ENCODE peak calls at places on chromosomes 6 and 20, in four cellular contexts. One of them, this sample, is unnamed.

GRCh38 chr6:170057034-170057734 is 233.7 kb downstream of the DLL1 start:
- DNase-seq in GM12878: no peak
- DNase-seq in HepG2: no peak
- DNase-seq in H1: no peak
- DNase-seq in this sample: no peak

GRCh38 chr6:157982297-157982579 is 575 bp downstream of the SYNJ2 start:
- DNase-seq in HepG2: peak; percentile 62
- DNase-seq in GM12878: no peak
- DNase-seq in H1: no peak
- DNase-seq in this sample: no peak

GRCh38 chr20:34558320-34559202 is at the start of gene MAP1LC3A:
- DNase-seq in H1: peak; percentile 46
- DNase-seq in GM12878: no peak
- DNase-seq in HepG2: no peak
- DNase-seq in this sample: peak; percentile 66

GRCh38 chr6:116256694-116257093 is 2.8 kb upstream of the TSPYL4 start:
- DNase-seq in H1: no peak
- DNase-seq in HepG2: no peak
- DNase-seq in GM12878: no peak
- DNase-seq in this sample: no peak

GRCh38 chr6:132298344-132298949 is 102.8 kb downstream of the MOXD1 start:
- DNase-seq in H1: no peak
- DNase-seq in GM12878: no peak
- DNase-seq in HepG2: peak; percentile 58
- DNase-seq in this sample: peak; percentile 36

GRCh38 chr6:78483141-78483540 is 384.2 kb upstream of the IRAK1BP1 start:
- DNase-seq in GM12878: no peak
- DNase-seq in H1: no peak
- DNase-seq in HepG2: no peak
- DNase-seq in this sample: no peak

GRCh38 chr6:158559895-158560786 is at the start of gene TMEM181:
- DNase-seq in H1: no peak
- DNase-seq in HepG2: peak; percentile 69
- DNase-seq in GM12878: peak; percentile 32
- DNase-seq in this sample: no peak

GRCh38 chr20:41365785-41366545 is 653 bp downstream of the EMILIN3 start:
- DNase-seq in HepG2: no peak
- DNase-seq in H1: no peak
- DNase-seq in GM12878: no peak
- DNase-seq in this sample: no peak

GRCh38 chr6:134619077-134619476 is 301.2 kb upstream of the SGK1 start:
- DNase-seq in GM12878: no peak
- DNase-seq in H1: no peak
- DNase-seq in HepG2: no peak
- DNase-seq in this sample: no peak

GRCh38 chr6:27188206-27188884 is 59.2 kb upstream of the PRSS16 start:
- DNase-seq in GM12878: peak; percentile 55
- DNase-seq in H1: no peak
- DNase-seq in HepG2: peak; percentile 6
- DNase-seq in this sample: no peak

GRCh38 chr20:32535316-32535952 is 49.7 kb downstream of the NOL4L start:
- DNase-seq in H1: no peak
- DNase-seq in HepG2: no peak
- DNase-seq in GM12878: no peak
- DNase-seq in this sample: no peak

GRCh38 chr20:59405819-59406218 is 105.4 kb downstream of the EDN3 start:
- DNase-seq in GM12878: no peak
- DNase-seq in H1: no peak
- DNase-seq in HepG2: no peak
- DNase-seq in this sample: no peak

GRCh38 chr6:137227872-137228302 is 8.7 kb upstream of the IFNGR1 start:
- DNase-seq in HepG2: no peak
- DNase-seq in GM12878: no peak
- DNase-seq in H1: no peak
- DNase-seq in this sample: no peak

GRCh38 chr6:134138226-134138975 is 86.0 kb upstream of the SLC2A12 start:
- DNase-seq in HepG2: no peak
- DNase-seq in GM12878: no peak
- DNase-seq in H1: no peak
- DNase-seq in this sample: no peak

GRCh38 chr6:170031096-170031471 is 259.8 kb downstream of the DLL1 start:
- DNase-seq in H1: no peak
- DNase-seq in HepG2: no peak
- DNase-seq in GM12878: no peak
- DNase-seq in this sample: no peak

GRCh38 chr6:5248302-5249098 is 12.2 kb downstream of the LYRM4 start:
- DNase-seq in H1: no peak
- DNase-seq in GM12878: no peak
- DNase-seq in HepG2: no peak
- DNase-seq in this sample: no peak

DNA sequence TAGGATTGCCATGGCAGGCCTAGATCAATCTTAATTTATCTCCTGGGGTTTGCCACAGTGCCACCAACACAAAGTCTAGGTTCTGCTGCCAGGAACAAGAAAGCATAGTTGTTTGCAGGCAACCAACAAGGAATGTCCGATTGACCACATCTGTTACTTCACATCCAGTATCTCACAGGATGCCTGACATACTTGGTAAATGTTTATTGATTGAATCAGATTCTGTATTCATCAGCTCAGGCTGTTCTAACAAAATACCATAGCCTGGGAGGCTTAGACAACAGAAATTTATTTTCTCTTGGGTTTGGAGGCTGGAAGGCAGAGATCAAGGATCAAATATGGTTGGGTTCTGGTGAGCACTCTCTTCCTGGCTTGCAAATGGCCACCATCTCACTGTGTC is 26.3 kb upstream of the MC3R start:
- DNase-seq in GM12878: no peak
- DNase-seq in H1: no peak
- DNase-seq in HepG2: no peak
- DNase-seq in this sample: no peak
- TF ChIP-seq YY1 in GM12878: no peak
- TF ChIP-seq YY1 in H1: no peak
- TF ChIP-seq YY1 in HepG2: no peak
- TF ChIP-seq YY1 in this sample: no peak

GRCh38 chr6:44342052-44342451 is 398 bp upstream of the SPATS1 start:
- DNase-seq in GM12878: no peak
- DNase-seq in H1: no peak
- DNase-seq in HepG2: no peak
- DNase-seq in this sample: no peak
- TF ChIP-seq SUZ12 in GM12878: no peak
- TF ChIP-seq SUZ12 in H1: no peak
- TF ChIP-seq SUZ12 in HepG2: no peak
- TF ChIP-seq SUZ12 in this sample: no peak

GRCh38 chr20:44030394-44030793 is 115.7 kb downstream of the TOX2 start:
- DNase-seq in H1: no peak
- DNase-seq in GM12878: no peak
- DNase-seq in HepG2: no peak
- DNase-seq in this sample: no peak
- H3K4me1 ChIP-seq in H1: no peaks in the 10 kb centered on the region
- H3K4me1 ChIP-seq in GM12878: peaks cover 21% of the 10 kb centered on the region
- H3K4me1 ChIP-seq in HepG2: no peaks in the 10 kb centered on the region
- H3K4me1 ChIP-seq in this sample: peaks cover 9% of the 10 kb centered on the region

DNA sequence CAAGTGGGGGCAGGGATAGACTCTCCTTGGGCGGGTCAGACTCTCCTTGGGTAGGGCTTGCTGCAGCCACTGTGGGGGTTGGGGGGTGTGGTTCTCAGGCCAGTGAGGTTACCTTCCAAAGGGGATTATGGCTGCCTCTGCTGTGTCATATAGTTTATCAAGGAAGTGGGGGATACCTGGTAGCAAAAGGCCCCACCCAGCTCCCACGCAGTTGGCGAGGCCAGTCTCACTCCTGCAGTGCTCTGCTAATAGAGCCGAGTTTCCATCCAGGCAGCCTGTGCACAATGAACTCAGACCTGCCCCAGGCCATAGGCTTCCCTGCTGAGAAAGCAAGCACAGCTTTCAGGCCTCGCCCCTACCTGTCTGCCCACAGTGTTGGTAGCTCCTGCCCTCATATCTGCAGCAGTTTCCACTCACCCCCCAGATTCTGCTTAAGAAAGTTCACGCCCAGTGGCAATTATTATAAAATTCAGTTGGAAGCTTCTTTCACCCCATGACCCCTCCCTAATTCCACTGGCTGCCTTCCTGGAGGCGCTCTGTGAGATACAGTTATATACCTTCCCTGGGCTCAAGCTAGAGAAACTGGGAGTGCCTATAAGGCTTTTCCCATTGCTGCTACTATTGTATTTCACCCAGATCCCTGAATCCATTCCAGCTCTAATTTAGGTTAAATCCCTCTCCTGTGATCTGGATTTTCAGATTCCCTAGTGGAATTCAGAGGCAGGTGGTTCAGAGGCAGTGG is 56.1 kb downstream of the HDDC2 start:
- DNase-seq in HepG2: no peak
- DNase-seq in GM12878: no peak
- DNase-seq in H1: no peak
- DNase-seq in this sample: peak; percentile 8
- TF ChIP-seq YY1 in HepG2: no peak
- TF ChIP-seq YY1 in GM12878: no peak
- TF ChIP-seq YY1 in H1: no peak
- TF ChIP-seq YY1 in this sample: no peak

DNA sequence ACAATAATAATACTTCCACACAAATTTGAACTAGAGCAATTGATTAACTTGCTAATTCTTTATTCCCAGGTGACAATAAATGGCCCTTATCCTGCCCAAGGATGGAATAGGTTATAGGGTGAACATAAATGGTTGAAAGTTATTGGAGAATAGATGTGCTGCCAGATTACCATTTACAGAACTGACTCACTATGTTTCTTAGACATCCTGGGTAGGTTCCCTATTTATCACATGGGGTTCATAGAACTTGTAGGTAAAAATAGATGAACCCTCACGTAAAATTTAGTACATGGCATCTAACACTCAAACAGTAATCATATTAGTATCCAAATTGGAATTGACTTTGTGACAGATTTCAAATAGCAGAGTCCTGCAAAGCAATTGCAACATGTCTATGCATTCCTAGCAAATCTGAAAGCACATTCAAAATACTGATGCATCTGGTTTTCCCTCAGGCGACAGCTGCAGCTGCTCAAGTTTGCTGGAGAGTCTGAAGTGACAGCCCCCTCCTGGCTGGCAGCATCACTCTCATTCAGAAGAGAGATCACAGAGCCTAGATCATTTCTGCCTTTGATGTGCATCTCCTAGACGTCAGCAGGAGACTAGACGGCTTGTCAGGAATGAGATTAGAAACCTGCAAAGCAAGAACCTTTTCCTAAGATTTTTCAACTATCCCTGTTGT is 80.2 kb upstream of the RNF217 start:
- DNase-seq in GM12878: no peak
- DNase-seq in H1: no peak
- DNase-seq in HepG2: no peak
- DNase-seq in this sample: no peak
- TF ChIP-seq SUZ12 in GM12878: no peak
- TF ChIP-seq SUZ12 in H1: no peak
- TF ChIP-seq SUZ12 in HepG2: no peak
- TF ChIP-seq SUZ12 in this sample: no peak

GRCh38 chr6:1068068-1068467 is 243.8 kb upstream of the FOXQ1 start:
- DNase-seq in HepG2: peak; percentile 60
- DNase-seq in GM12878: no peak
- DNase-seq in H1: no peak
- DNase-seq in this sample: no peak
- H3K4me1 ChIP-seq in HepG2: peaks cover 41% of the 10 kb centered on the region
- H3K4me1 ChIP-seq in GM12878: no peaks in the 10 kb centered on the region
- H3K4me1 ChIP-seq in H1: no peaks in the 10 kb centered on the region
- H3K4me1 ChIP-seq in this sample: no peaks in the 10 kb centered on the region

This sample was measured in NT2/D1.